ENCODE peak calls at places on chromosomes 13 and 19, in eight cellular contexts. P is right lobe of liver; F is cardiac muscle cell; J is IMR-90; V is neuronal stem cell; O is fibroblast of lung; M is CD8-positive, alpha-beta T cell; K is effector memory CD4-positive, alpha-beta T cell. H is an unnamed sample. For H3K4me1, the result is how much of the 10 kb centered on the place peaks cover.

GRCh38 chr13:97256343-97256783 is 34.2 kb downstream of the MBNL2 start:
- DNase-seq in K (no peak), V (no peak), F (no peak), M (no peak), P (no peak), O (peak), J (peak), H (no peak)

GRCh38 chr13:25037057-25037813 is 58.7 kb upstream of the PABPC3 start:
- DNase-seq in K (no peak), F (peak), O (peak), M (peak), V (peak), J (peak), P (no peak), H (peak)

GRCh38 chr19:57748029-57748428 is 1.4 kb downstream of the ZNF776 start:
- DNase-seq in P (no peak), F (no peak), M (no peak), K (no peak), V (no peak), O (no peak), J (no peak), H (no peak)

GRCh38 chr13:43805071-43805468 is 18.3 kb upstream of the ENOX1 start:
- DNase-seq in F (no peak), O (peak), J (peak), K (no peak), M (no peak), V (no peak), P (no peak), H (peak)

GRCh38 chr13:96994849-96995243 is 570 bp upstream of the OXGR1 start:
- DNase-seq in F (no peak), M (no peak), P (no peak), V (no peak), O (no peak), J (no peak), K (no peak), H (no peak)

GRCh38 chr13:70188567-70188966 is 80.3 kb upstream of the KLHL1 start:
- DNase-seq in V (no peak), F (no peak), K (no peak), J (no peak), M (no peak), O (no peak), P (no peak), H (no peak)

GRCh38 chr19:12946092-12946845 is 607 bp downstream of the RAD23A start:
- DNase-seq in M (no peak), F (peak), O (peak), P (peak), V (peak), J (peak), K (peak), H (no peak)

GRCh38 chr13:99389520-99390304 is 82.5 kb upstream of the GPR183 start:
- DNase-seq in V (no peak), J (no peak), F (no peak), K (no peak), P (no peak), M (peak), O (no peak), H (no peak)

GRCh38 chr19:33953023-33953422 is 156.4 kb downstream of the KCTD15 start:
- DNase-seq in P (no peak), K (no peak), O (no peak), M (peak), F (peak), J (no peak), V (no peak), H (no peak)

GRCh38 chr13:66391322-66391721 is 838.8 kb downstream of the PCDH9 start:
- DNase-seq in P (no peak), K (no peak), V (no peak), J (no peak), F (no peak), M (no peak), O (no peak), H (no peak)

GRCh38 chr19:55341191-55342043 is 1.7 kb downstream of the KMT5C start:
- DNase-seq in F (peak), K (peak), M (no peak), P (no peak), V (peak), J (peak), O (peak), H (no peak)

GRCh38 chr13:113653264-113654174 is 4.5 kb downstream of the ATP4B start:
- DNase-seq in V (no peak), J (no peak), P (peak), M (no peak), F (no peak), K (no peak), O (no peak), H (no peak)

GRCh38 chr19:14954071-14954655 is 12.9 kb downstream of the OR7C2 start:
- DNase-seq in O (no peak), K (no peak), P (no peak), F (no peak), J (no peak), M (no peak), V (no peak), H (no peak)

GRCh38 chr13:44313674-44314073 is 60.0 kb upstream of the SERP2 start:
- DNase-seq in V (no peak), O (peak), P (no peak), F (no peak), J (peak), M (no peak), K (no peak), H (peak)

GRCh38 chr13:59176775-59177174 is 987.0 kb downstream of the DIAPH3 start:
- DNase-seq in F (no peak), P (no peak), O (no peak), V (no peak), J (no peak), M (no peak), K (no peak), H (no peak)

GRCh38 chr13:41401371-41401770 is 56.0 kb upstream of the RGCC start:
- DNase-seq in V (no peak), F (no peak), J (no peak), K (no peak), O (no peak), P (no peak), M (no peak), H (no peak)

GRCh38 chr19:47682939-47683338 is 30.3 kb upstream of the EHD2 start:
- DNase-seq in V (no peak), J (peak), F (no peak), O (peak), P (no peak), K (no peak), M (no peak), H (no peak)
- H3K4me1 ChIP-seq in V (under half), J (under half), F (under half), O (under half), P (under half), K (under half), M (under half), H (under half)

GRCh38 chr19:3366104-3366760 is at the start of gene NFIC:
- DNase-seq in V (no peak), P (peak), F (peak), M (no peak), K (no peak), O (peak), J (peak), H (no peak)

GRCh38 chr19:3365093-3365446 is 1.3 kb upstream of the NFIC start:
- DNase-seq in M (no peak), F (no peak), O (no peak), J (no peak), K (no peak), P (no peak), V (no peak), H (no peak)

GRCh38 chr19:3366761-3367571 is 583 bp downstream of the NFIC start:
- DNase-seq in V (no peak), O (no peak), P (peak), F (peak), M (no peak), J (no peak), K (no peak), H (no peak)

GRCh38 chr19:3364501-3364858 is 1.9 kb upstream of the NFIC start:
- DNase-seq in K (no peak), P (no peak), O (no peak), V (no peak), F (no peak), J (no peak), M (no peak), H (no peak)

GRCh38 chr19:3365447-3366103 is 808 bp upstream of the NFIC start:
- DNase-seq in M (no peak), J (peak), P (no peak), V (no peak), O (peak), K (no peak), F (no peak), H (no peak)
- H3K4me1 ChIP-seq in M (under half), J (under half), P (under half), V (under half), O (under half), K (under half), F (under half), H (under half)

GRCh38 chr19:18174983-18175382 is 1.4 kb downstream of the IFI30 start:
- DNase-seq in V (no peak), M (no peak), J (no peak), P (no peak), K (no peak), F (no peak), O (no peak), H (no peak)

GRCh38 chr19:18173572-18174294 is at the start of gene IFI30:
- DNase-seq in V (no peak), P (peak), J (no peak), F (peak), O (no peak), M (peak), K (peak), H (no peak)

GRCh38 chr19:18172331-18173053 is 1.1 kb upstream of the IFI30 start:
- DNase-seq in M (no peak), F (no peak), K (no peak), V (no peak), O (no peak), P (no peak), J (no peak), H (no peak)

GRCh38 chr19:18171605-18172327 is 1.8 kb upstream of the IFI30 start:
- DNase-seq in K (no peak), P (no peak), J (no peak), F (no peak), V (no peak), O (no peak), M (no peak), H (no peak)

GRCh38 chr19:18173054-18173571 is 500 bp upstream of the IFI30 start:
- DNase-seq in V (no peak), M (no peak), O (no peak), K (no peak), J (no peak), P (peak), F (no peak), H (no peak)
- H3K4me1 ChIP-seq in V (under half), M (under half), O (under half), K (under half), J (under half), P (under half), F (under half), H (under half)

GRCh38 chr19:40420766-40421467 is 4.9 kb downstream of the SERTAD1 start:
- DNase-seq in J (peak), M (peak), P (peak), O (peak), F (peak), K (peak), V (peak), H (no peak)

GRCh38 chr19:40421468-40421778 is 4.4 kb downstream of the SERTAD1 start:
- DNase-seq in V (no peak), J (no peak), P (no peak), K (no peak), F (no peak), M (no peak), O (no peak), H (no peak)

GRCh38 chr19:40423227-40423566 is 2.6 kb downstream of the SERTAD1 start:
- DNase-seq in K (no peak), P (no peak), F (no peak), V (no peak), J (no peak), M (no peak), O (no peak), H (no peak)

GRCh38 chr19:40423938-40424337 is 1.9 kb downstream of the SERTAD1 start:
- DNase-seq in M (no peak), V (no peak), J (no peak), F (no peak), O (no peak), K (no peak), P (no peak), H (no peak)

GRCh38 chr19:40422428-40423226 is 3.2 kb downstream of the SERTAD1 start:
- DNase-seq in M (no peak), P (no peak), J (no peak), O (no peak), F (no peak), V (no peak), K (no peak), H (no peak)
- H3K4me1 ChIP-seq in M (under half), P (under half), J (under half), O (under half), F (under half), V (under half), K (under half), H (under half)

DNA sequence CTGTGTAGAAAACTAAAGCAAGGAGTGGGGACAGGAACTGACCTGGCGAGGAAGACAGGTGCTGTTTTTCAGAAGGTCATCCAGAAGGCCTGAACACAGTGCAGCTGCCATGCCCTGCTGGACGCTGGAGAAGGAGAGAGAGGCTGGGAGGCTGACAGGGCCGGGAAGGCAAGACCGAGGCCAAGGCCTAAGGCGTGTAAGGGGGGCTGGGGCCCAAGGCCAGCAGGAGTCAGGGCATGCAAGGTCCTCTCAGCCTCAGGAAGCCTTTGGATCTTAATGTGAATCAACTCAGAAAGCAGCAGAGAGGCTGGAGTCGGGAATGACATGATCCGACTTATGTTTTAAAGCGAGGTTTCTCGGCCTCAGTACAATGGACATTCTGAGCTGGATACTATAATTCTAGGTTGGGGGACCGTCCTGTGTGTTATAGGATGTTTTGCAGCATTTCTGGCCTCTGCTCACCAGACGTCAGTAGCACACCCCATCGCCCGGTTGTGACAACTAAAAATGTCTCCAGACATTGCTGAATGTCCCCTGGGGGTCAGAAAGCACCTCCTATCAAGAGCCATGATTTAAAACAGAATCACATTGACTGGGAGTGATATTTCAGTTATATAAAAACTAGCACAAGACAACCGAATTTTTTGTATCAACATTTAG is 530.4 kb downstream of the MYO16 start:
- DNase-seq in K (no peak), P (no peak), F (no peak), M (no peak), V (no peak), O (no peak), J (no peak), H (no peak)
- H3K4me1 ChIP-seq in K (under half), P (under half), F (under half), M (under half), V (under half), O (under half), J (under half), H (under half)

GRCh38 chr19:16595097-16595496 is 22.9 kb upstream of the SLC35E1 start:
- DNase-seq in J (no peak), V (no peak), P (no peak), K (no peak), M (no peak), F (no peak), O (no peak), H (no peak)

GRCh38 chr19:16593181-16593580 is 21.0 kb upstream of the SLC35E1 start:
- DNase-seq in O (no peak), F (no peak), V (no peak), M (no peak), J (no peak), P (no peak), K (no peak), H (no peak)

GRCh38 chr19:16594681-16595091 is 22.5 kb upstream of the SLC35E1 start:
- DNase-seq in P (no peak), V (no peak), K (peak), M (no peak), J (no peak), F (no peak), O (no peak), H (no peak)

GRCh38 chr19:16591803-16592556 is 19.8 kb upstream of the SLC35E1 start:
- DNase-seq in M (no peak), V (no peak), K (no peak), O (peak), P (no peak), J (peak), F (no peak), H (no peak)

DNA sequence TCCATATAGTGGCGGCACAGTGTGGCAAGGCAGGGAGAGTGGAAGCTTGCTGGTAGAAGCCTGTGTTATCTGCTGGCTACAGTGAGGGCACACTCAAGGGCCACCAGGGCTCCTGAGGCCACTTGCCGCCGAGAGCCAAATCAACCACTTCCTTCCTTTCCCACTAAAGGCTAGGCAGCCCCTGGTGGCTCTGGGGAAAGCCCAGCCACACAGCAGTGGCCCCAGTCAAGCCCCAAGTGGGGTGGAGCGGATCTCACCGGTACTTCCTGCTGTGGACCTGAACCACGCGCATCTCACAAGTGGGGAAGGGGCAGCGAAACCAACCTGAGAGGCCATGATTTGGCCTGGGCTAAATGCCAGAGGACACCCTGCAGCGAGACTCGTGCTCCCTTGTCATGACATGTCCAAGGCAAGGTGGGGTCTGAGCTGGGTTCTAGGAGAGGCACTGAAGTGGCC is 21.9 kb upstream of the SLC35E1 start:
- DNase-seq in P (no peak), K (peak), M (no peak), O (no peak), J (no peak), V (no peak), F (no peak), H (no peak)
- H3K4me1 ChIP-seq in P (under half), K (under half), M (half or more), O (under half), J (under half), V (under half), F (under half), H (under half)

GRCh38 chr19:49472936-49473335 is 1.1 kb upstream of the FLT3LG start:
- DNase-seq in F (no peak), O (no peak), J (no peak), M (no peak), V (no peak), P (no peak), K (no peak), H (no peak)
- H3K4me1 ChIP-seq in F (under half), O (under half), J (under half), M (half or more), V (under half), P (under half), K (half or more), H (under half)

GRCh38 chr19:38684078-38684861 is 36.8 kb downstream of the ACTN4 start:
- DNase-seq in F (no peak), O (peak), P (no peak), K (peak), V (no peak), M (no peak), J (peak), H (peak)

GRCh38 chr19:38682872-38683392 is 35.5 kb downstream of the ACTN4 start:
- DNase-seq in V (no peak), O (no peak), K (no peak), J (no peak), M (no peak), F (no peak), P (no peak), H (no peak)

GRCh38 chr19:38684862-38685665 is 37.6 kb downstream of the ACTN4 start:
- DNase-seq in M (no peak), V (no peak), J (no peak), O (no peak), K (no peak), P (no peak), F (no peak), H (no peak)

GRCh38 chr19:38682195-38682867 is 34.9 kb downstream of the ACTN4 start:
- DNase-seq in K (no peak), V (no peak), M (no peak), J (no peak), P (no peak), O (no peak), F (no peak), H (no peak)

DNA sequence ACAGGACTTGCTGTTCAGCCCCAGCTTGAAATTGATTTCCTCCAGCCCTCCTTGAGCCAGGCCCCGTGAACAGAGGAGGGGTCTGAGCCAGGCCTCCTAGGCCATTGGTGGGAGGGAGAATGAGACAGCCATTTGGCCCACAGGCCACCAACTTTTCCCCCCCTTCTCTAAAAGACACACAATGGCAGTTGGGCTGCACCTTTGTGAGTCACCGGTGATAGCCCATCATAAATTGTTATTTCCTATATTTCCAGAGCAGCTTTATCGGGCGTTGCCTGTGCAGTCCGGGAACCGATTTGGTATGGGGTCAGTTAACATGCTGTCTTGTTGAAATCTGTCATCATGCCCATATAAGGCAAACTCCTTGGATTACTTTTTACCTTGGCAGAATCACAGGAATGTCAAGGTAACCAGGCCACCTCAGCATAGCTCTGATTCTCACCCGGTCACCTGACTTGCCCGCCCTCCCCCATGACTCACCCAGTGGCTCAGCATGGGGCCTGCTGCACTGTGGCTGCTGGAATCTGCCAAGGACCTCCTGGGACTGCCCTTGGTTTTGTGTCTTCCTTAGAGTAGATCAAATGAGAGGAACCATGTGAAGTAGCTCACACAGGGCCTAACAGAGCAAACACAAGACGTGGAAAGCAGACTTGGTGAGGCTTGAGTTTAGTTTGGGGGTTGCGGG is 36.1 kb downstream of the ACTN4 start:
- DNase-seq in M (peak), P (peak), K (peak), F (peak), J (peak), V (no peak), O (peak), H (peak)
- H3K4me1 ChIP-seq in M (under half), P (half or more), K (half or more), F (under half), J (half or more), V (under half), O (half or more), H (half or more)

H was measured in Panc1.